ENCODE peak calls at places on chromosome 11, in six cellular contexts. D is endodermal cell, V is GM10248, Z is PC-9, S is omental fat pad, N is osteoblast. K is an unnamed sample.

GRCh38 chr11:119741369-119742262 is 12.6 kb upstream of the NECTIN1 start:
- DNase-seq in V (peak), D (peak), S (no peak), N (peak), Z (peak), K (no peak)

GRCh38 chr11:47715082-47715669 is at the start of gene AGBL2:
- DNase-seq in S (peak), V (peak), Z (peak), N (peak), D (peak), K (no peak)

GRCh38 chr11:130897262-130898182 is 18.8 kb downstream of the SNX19 start:
- DNase-seq in V (no peak), S (peak), Z (peak), D (no peak), N (peak), K (peak)

GRCh38 chr11:106695506-106695905 is 322.8 kb downstream of the GUCY1A2 start:
- DNase-seq in S (no peak), D (no peak), N (no peak), V (no peak), Z (no peak), K (peak)

GRCh38 chr11:103091441-103091809 is 535 bp downstream of the DCUN1D5 start:
- DNase-seq in Z (peak), V (peak), D (peak), S (no peak), N (peak), K (no peak)

GRCh38 chr11:122209619-122210377 is 93.8 kb upstream of the BLID start:
- DNase-seq in D (no peak), Z (no peak), N (no peak), V (no peak), S (peak), K (no peak)

GRCh38 chr11:13119361-13119760 is 110.2 kb downstream of the RASSF10 start:
- DNase-seq in S (no peak), V (no peak), N (no peak), Z (no peak), D (no peak), K (no peak)

GRCh38 chr11:62593434-62594044 is 2.2 kb upstream of the TUT1 start:
- DNase-seq in S (peak), V (peak), D (peak), Z (peak), N (peak), K (no peak)

GRCh38 chr11:19601235-19601634 is 111.4 kb upstream of the NAV2 start:
- DNase-seq in Z (no peak), D (no peak), V (no peak), S (no peak), N (no peak), K (no peak)

GRCh38 chr11:47766363-47767227 is 546 bp downstream of the FNBP4 start:
- DNase-seq in D (peak), V (peak), N (peak), Z (peak), S (peak), K (no peak)

GRCh38 chr11:38089728-38090127 is 1491.7 kb upstream of the RAG2 start:
- DNase-seq in V (no peak), D (no peak), N (no peak), S (no peak), Z (peak), K (no peak)

GRCh38 chr11:62071408-62071807 is 52.4 kb upstream of the INCENP start:
- DNase-seq in S (no peak), N (no peak), Z (no peak), D (no peak), V (no peak), K (no peak)

GRCh38 chr11:95641506-95641905 is 148.1 kb downstream of the FAM76B start:
- DNase-seq in Z (no peak), V (peak), D (no peak), S (no peak), N (no peak), K (no peak)

GRCh38 chr11:131745405-131745804 is 375.0 kb downstream of the NTM start:
- DNase-seq in Z (no peak), V (no peak), S (no peak), N (no peak), D (no peak), K (no peak)

GRCh38 chr11:63557548-63557947 is 5.6 kb downstream of the PLAAT2 start:
- DNase-seq in D (no peak), Z (no peak), V (no peak), S (no peak), N (no peak), K (no peak)

GRCh38 chr11:88179966-88180629 is 4.9 kb upstream of the RAB38 start:
- DNase-seq in S (no peak), N (no peak), Z (no peak), V (no peak), D (no peak), K (no peak)

GRCh38 chr11:74307409-74307808 is 4.0 kb downstream of the P4HA3 start:
- DNase-seq in D (no peak), N (no peak), Z (no peak), V (no peak), S (no peak), K (no peak)

GRCh38 chr11:71213696-71214552 is 38.5 kb downstream of the SHANK2 start:
- DNase-seq in V (no peak), Z (no peak), N (peak), S (no peak), D (peak), K (no peak)

GRCh38 chr11:72227316-72228228 is 3.0 kb downstream of the INPPL1 start:
- DNase-seq in V (peak), S (no peak), Z (no peak), D (peak), N (peak), K (no peak)

GRCh38 chr11:126123686-126124085 is 61.0 kb upstream of the CDON start:
- DNase-seq in S (no peak), V (no peak), Z (no peak), D (no peak), N (no peak), K (no peak)

GRCh38 chr11:60130496-60130895 is 42.0 kb downstream of the MS4A2 start:
- DNase-seq in V (peak), N (no peak), S (no peak), Z (no peak), D (peak), K (no peak)

GRCh38 chr11:68206211-68206610 is 6.9 kb downstream of the KMT5B start:
- DNase-seq in D (peak), N (peak), S (no peak), V (peak), Z (peak), K (no peak)

GRCh38 chr11:113884361-113884836 is 9.0 kb upstream of the USP28 start:
- DNase-seq in N (peak), S (no peak), V (no peak), D (peak), Z (no peak), K (no peak)

GRCh38 chr11:122246885-122247284 is 130.9 kb upstream of the BLID start:
- DNase-seq in V (no peak), Z (no peak), D (no peak), N (no peak), S (no peak), K (no peak)

GRCh38 chr11:119249671-119250010 is 43.5 kb downstream of the CBL start:
- DNase-seq in D (no peak), S (no peak), V (no peak), N (no peak), Z (no peak), K (no peak)

GRCh38 chr11:83448686-83449085 is 162.5 kb upstream of the CCDC90B start:
- DNase-seq in N (no peak), D (no peak), Z (peak), S (no peak), V (no peak), K (no peak)

GRCh38 chr11:93613432-93613831 is 48.0 kb upstream of the CEP295 start:
- DNase-seq in V (no peak), D (no peak), Z (no peak), S (no peak), N (peak), K (no peak)

GRCh38 chr11:134610116-134610910 is 198.3 kb upstream of the B3GAT1 start:
- DNase-seq in N (no peak), V (no peak), S (no peak), D (no peak), Z (no peak), K (no peak)

GRCh38 chr11:134609361-134610115 is 197.5 kb upstream of the B3GAT1 start:
- DNase-seq in N (no peak), Z (no peak), V (no peak), S (no peak), D (no peak), K (no peak)

GRCh38 chr11:134604886-134605285 is 192.8 kb upstream of the B3GAT1 start:
- DNase-seq in N (no peak), D (peak), Z (no peak), S (no peak), V (no peak), K (no peak)

GRCh38 chr11:134607963-134608750 is 196.1 kb upstream of the B3GAT1 start:
- DNase-seq in S (no peak), V (no peak), N (no peak), Z (no peak), D (no peak), K (no peak)

GRCh38 chr11:134606251-134606650 is 194.2 kb upstream of the B3GAT1 start:
- DNase-seq in Z (no peak), V (no peak), N (no peak), D (peak), S (no peak), K (no peak)
- TF ChIP-seq CTCF in Z (no peak), V (no peak), N (no peak), D (no peak), S (no peak), K (no peak)

GRCh38 chr11:33716236-33716635 is 15.6 kb upstream of the C11orf91 start:
- DNase-seq in N (no peak), S (no peak), Z (no peak), V (no peak), D (no peak), K (no peak)
- TF ChIP-seq CTCF in N (peak), S (no peak), Z (peak), V (peak), D (peak), K (peak)

DNA sequence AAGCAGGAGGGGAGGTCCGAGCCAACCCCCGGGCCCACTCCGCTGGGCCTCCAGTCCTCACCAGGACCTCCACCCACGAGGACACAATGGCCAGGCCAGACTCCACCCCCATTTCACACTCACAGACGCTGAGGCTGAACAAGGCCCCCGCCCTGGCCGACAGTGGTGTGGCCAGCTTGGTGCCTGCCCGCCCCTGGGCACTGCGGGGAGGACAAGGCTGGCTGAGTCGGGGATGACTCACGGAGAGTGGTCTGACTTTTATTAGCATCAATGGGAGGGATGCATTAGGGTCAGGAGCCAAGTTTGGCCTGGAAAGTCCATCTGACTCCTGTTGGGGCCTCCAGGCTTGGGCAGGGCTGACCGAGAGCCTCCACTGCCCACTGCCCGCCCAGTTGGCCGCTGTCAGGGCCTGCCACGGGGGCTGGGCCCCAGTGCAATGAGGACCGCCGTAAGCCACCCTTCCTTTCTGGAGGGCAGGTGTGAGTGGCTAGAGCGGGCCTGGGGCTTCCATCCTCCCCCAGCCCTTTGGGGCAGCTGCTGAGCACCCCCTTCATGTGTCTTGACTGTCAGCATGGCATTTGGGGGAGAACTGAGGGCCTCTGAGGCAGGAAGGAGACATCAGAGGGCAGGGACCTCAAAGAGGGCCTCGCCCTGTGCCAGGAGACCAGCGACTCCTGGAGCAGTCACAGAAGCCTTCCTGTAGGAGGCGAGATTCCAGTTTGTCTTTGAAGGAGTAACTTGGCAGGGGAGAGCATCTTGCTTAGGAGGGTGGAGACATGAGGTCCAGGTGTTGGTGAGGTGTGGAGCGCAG is 10.6 kb downstream of the TSPAN32 start:
- DNase-seq in N (peak), Z (peak), V (no peak), D (no peak), S (no peak), K (no peak)
- TF ChIP-seq CTCF in N (no peak), Z (no peak), V (no peak), D (peak), S (no peak), K (no peak)

GRCh38 chr11:75388386-75389275 is 10.7 kb upstream of the RPS3 start:
- DNase-seq in S (peak), Z (peak), D (peak), N (no peak), V (peak), K (no peak)
- TF ChIP-seq CTCF in S (peak), Z (peak), D (peak), N (peak), V (peak), K (peak)

GRCh38 chr11:117723625-117724024 is 73.4 kb downstream of the DSCAML1 start:
- DNase-seq in Z (no peak), S (no peak), N (no peak), V (no peak), D (no peak), K (no peak)

GRCh38 chr11:117722074-117722473 is 74.9 kb downstream of the DSCAML1 start:
- DNase-seq in S (no peak), V (no peak), D (no peak), Z (no peak), N (no peak), K (no peak)

GRCh38 chr11:117724621-117725020 is 72.4 kb downstream of the DSCAML1 start:
- DNase-seq in D (no peak), N (no peak), S (no peak), Z (no peak), V (no peak), K (no peak)

GRCh38 chr11:117724104-117724503 is 72.9 kb downstream of the DSCAML1 start:
- DNase-seq in S (no peak), N (no peak), V (no peak), Z (no peak), D (no peak), K (no peak)

GRCh38 chr11:117725048-117725734 is 71.8 kb downstream of the DSCAML1 start:
- DNase-seq in V (no peak), Z (no peak), S (no peak), D (no peak), N (no peak), K (no peak)
- TF ChIP-seq CTCF in V (no peak), Z (no peak), S (no peak), D (no peak), N (no peak), K (no peak)

GRCh38 chr11:81165164-81165563 is 1568.5 kb downstream of the FAM181B start:
- DNase-seq in D (no peak), Z (no peak), N (no peak), S (no peak), V (no peak), K (no peak)
- TF ChIP-seq CTCF in D (peak), Z (no peak), N (no peak), S (no peak), V (no peak), K (no peak)

DNA sequence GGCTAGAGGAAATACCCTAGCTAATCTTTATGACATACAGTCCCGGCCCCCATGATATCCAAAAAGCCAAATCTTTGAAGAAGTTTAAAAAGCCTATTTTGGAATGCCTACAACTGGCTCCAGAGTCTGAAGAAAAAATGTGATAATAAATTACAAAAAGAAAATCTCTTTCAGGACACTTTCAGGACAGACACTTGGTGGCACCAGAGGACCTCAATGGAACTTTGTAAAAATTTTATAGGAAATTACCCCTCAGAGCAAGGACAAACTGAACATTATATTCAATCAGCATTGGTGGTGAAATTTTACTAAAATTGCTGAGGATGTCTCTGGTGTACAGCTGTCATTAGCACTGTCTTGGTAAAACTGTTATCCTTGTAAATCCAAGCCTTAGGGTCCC is 81.0 kb downstream of the CCDC73 start:
- DNase-seq in S (no peak), D (no peak), N (no peak), V (no peak), Z (peak), K (no peak)
- TF ChIP-seq CTCF in S (no peak), D (peak), N (peak), V (peak), Z (peak), K (no peak)

DNA sequence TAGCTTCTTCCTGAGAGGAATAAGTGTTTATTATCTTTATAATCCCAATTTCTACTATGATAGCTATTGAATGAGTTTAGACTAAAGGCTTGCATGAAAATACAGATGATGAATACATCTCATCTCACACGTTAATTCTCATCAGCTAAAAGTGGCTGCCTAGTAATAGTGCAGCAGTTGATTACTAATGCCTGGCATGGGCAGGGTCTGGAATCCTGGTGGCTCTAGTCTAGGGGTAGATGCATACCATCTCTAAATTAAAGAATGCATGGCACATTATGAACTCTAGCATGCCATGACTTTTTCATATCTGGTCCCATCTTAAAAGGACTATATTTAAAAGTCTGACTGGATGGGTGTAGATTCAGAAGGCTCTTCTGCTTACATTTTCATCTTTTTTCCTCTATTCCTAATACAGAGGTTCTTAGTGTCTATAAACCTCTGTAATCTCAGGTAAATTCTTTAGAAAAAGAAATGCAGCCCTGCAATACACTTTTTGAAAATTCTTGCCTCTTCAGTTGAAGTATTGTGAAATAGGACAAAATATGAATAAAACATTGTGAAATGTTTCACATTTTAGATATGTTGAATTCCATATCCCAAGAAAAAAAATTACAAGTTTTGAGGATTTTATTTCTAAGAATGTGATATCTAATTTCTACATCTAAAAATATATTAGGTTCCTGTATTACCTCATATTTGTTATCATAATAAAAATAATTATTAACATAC is 187.6 kb downstream of the C11orf87 start:
- DNase-seq in V (no peak), N (no peak), S (no peak), Z (no peak), D (no peak), K (no peak)
- TF ChIP-seq CTCF in V (no peak), N (no peak), S (no peak), Z (no peak), D (no peak), K (no peak)

DNA sequence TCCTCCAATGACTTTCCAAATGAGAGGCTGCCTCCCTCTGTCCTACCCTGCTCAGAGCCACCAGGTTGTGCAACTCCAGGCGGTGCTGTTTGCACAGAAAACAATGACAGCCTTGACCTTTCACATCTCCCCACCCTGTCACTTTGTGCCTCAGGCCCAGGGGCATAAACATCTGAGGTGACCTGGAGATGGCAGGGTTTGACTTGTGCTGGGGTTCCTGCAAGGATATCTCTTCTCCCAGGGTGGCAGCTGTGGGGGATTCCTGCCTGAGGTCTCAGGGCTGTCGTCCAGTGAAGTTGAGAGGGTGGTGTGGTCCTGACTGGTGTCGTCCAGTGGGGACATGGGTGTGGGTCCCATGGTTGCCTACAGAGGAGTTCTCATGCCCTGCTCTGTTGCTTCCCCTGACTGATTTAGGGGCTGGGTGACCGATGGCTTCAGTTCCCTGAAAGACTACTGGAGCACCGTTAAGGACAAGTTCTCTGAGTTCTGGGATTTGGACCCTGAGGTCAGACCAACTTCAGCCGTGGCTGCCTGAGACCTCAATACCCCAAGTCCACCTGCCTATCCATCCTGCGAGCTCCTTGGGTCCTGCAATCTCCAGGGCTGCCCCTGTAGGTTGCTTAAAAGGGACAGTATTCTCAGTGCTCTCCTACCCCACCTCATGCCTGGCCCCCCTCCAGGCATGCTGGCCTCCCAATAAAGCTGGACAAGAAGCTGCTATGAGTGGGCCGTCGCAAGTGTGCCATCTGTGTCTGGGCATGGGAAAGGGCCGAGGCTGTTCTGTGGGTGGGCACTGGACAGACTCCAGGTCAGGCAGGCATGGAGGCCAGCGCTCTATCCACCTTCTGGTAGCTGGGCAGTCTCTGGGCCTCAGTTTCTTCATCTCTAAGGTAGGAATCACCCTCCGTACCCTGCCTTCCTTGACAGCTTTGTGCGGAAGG is 2.9 kb downstream of the APOC3 start:
- DNase-seq in V (no peak), Z (no peak), D (no peak), N (peak), S (no peak), K (no peak)
- TF ChIP-seq CTCF in V (no peak), Z (no peak), D (no peak), N (no peak), S (no peak), K (no peak)